ENCODE peak calls at places on chromosomes 11 and 22, in five cellular contexts. C, N, J, Y and F are unnamed samples.

GRCh38 chr11:110184974-110185597 is 91.9 kb downstream of the ZC3H12C start:
- DNase-seq in C (no peak), N (no peak), J (no peak), Y (peak), F (no peak)

GRCh38 chr11:65226103-65226442 is 35.7 kb upstream of the POLA2 start:
- DNase-seq in C (no peak), N (no peak), J (no peak), Y (no peak), F (no peak)

GRCh38 chr11:101442936-101443521 is 140.8 kb downstream of the TRPC6 start:
- DNase-seq in C (no peak), N (no peak), J (no peak), Y (no peak), F (no peak)

GRCh38 chr11:41404109-41404508 is 55.3 kb downstream of the LRRC4C start:
- DNase-seq in C (no peak), N (no peak), J (no peak), Y (no peak), F (no peak)

GRCh38 chr11:69298778-69299461 is 5.0 kb downstream of the MYEOV start:
- DNase-seq in C (no peak), N (no peak), J (no peak), Y (no peak), F (no peak)

GRCh38 chr11:63682045-63682915 is 980 bp downstream of the RTN3 start:
- DNase-seq in C (peak), N (no peak), J (peak), Y (peak), F (no peak)

GRCh38 chr11:2213890-2214526 is 42.4 kb upstream of the TH start:
- DNase-seq in C (peak), N (no peak), J (no peak), Y (no peak), F (no peak)

GRCh38 chr22:38412435-38413084 is 42.4 kb downstream of the KCNJ4 start:
- DNase-seq in C (peak), N (no peak), J (peak), Y (no peak), F (peak)

GRCh38 chr11:123707606-123708205 is 33.8 kb downstream of the ZNF202 start:
- DNase-seq in C (peak), N (peak), J (peak), Y (peak), F (peak)

GRCh38 chr11:64121637-64122410 is 44.1 kb downstream of the MACROD1 start:
- DNase-seq in C (no peak), N (no peak), J (no peak), Y (no peak), F (no peak)

GRCh38 chr11:30789270-30789669 is 203.1 kb upstream of the MPPED2 start:
- DNase-seq in C (no peak), N (no peak), J (no peak), Y (no peak), F (no peak)

GRCh38 chr11:121522043-121522941 is 69.5 kb upstream of the SORL1-AS1 start:
- DNase-seq in C (no peak), N (no peak), J (no peak), Y (no peak), F (no peak)

GRCh38 chr11:80860632-80861031 is 1419.8 kb upstream of the TENM4 start:
- DNase-seq in C (no peak), N (no peak), J (no peak), Y (no peak), F (no peak)

DNA sequence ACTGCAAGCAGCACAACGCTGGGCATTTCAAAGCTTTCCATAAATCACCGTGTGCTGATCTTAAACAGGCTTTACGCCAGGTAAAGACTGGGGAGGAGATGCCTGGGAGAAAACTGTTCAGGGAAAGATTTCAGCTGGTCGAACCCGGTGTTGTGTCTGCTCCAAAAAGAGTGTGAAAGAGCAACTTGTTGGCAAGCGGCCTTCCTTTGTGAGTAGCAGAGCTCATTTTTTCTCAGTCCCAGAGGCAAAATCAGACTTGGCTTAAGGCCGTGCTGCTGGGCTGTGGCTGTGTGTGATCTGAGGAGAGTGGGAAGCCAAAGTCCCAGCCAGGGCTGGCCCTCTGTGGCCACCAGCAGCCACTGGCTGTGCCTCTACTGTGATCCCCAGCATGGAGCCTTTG is 75.7 kb upstream of the E2F8 start:
- DNase-seq in C (no peak), N (no peak), J (no peak), Y (no peak), F (no peak)
- TF ChIP-seq ATF3 in C (no peak), N (no peak), J (no peak), Y (no peak), F (no peak)

GRCh38 chr11:134940441-134941125 is 528.5 kb upstream of the B3GAT1 start:
- DNase-seq in C (no peak), N (no peak), J (no peak), Y (no peak), F (no peak)
- TF ChIP-seq ATF2 in C (no peak), N (no peak), J (no peak), Y (no peak), F (no peak)

DNA sequence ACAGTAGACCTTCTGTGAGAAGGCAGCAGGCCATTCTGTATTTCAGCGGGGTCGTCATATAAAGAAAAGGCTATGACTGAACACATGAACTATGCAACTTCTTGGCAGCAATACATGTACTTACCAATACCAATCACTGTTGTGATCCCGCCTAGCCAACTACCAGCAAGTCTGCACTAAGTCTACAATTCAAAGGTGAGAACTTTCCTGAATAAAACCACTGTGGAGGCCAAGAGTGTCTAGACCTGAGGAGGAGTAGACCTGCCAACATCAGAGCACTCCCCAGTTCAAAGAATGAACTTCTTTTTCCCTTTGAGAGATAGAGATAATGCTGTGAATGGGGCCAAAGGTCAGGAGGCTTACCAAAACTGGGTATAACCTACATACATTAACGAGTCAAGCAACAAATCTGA is 108.2 kb downstream of the SIK3 start:
- DNase-seq in C (no peak), N (no peak), J (no peak), Y (peak), F (no peak)
- TF ChIP-seq ATF3 in C (no peak), N (no peak), J (no peak), Y (no peak), F (no peak)

DNA sequence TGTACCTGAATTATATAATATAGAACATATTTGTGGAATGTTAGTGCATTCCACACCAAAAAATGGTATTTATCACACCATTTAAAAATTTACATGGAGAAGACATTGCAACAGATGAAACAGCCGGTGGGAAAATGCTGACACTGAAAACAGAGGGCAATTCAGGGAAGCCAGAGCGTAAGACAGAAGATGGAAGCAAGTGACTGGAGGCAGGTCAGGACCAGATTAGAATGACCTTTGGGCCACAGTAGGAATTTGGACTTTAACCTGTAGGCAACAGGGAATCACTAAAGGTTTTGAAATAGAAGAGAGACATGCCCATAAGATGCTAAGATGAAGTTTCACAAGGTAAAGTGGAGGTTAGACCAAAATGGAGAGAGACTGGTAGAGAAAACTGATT is 60.5 kb downstream of the METTL15 start:
- DNase-seq in C (no peak), N (no peak), J (no peak), Y (peak), F (no peak)
- TF ChIP-seq ATF2 in C (no peak), N (no peak), J (no peak), Y (no peak), F (no peak)

GRCh38 chr11:28524098-28524497 is 415.9 kb downstream of the METTL15 start:
- DNase-seq in C (no peak), N (no peak), J (no peak), Y (no peak), F (no peak)
- TF ChIP-seq ATF3 in C (no peak), N (no peak), J (no peak), Y (no peak), F (no peak)

GRCh38 chr11:70555092-70555491 is 156.8 kb downstream of the CTTN start:
- DNase-seq in C (no peak), N (no peak), J (no peak), Y (no peak), F (no peak)
- TF ChIP-seq ATF2 in C (no peak), N (no peak), J (no peak), Y (no peak), F (no peak)

GRCh38 chr11:56885854-56886253 is 102.9 kb upstream of the OR5AK2 start:
- DNase-seq in C (no peak), N (no peak), J (no peak), Y (no peak), F (no peak)

GRCh38 chr11:56887940-56888339 is 100.8 kb upstream of the OR5AK2 start:
- DNase-seq in C (no peak), N (no peak), J (no peak), Y (no peak), F (no peak)

GRCh38 chr11:56883590-56883989 is 105.1 kb upstream of the OR5AK2 start:
- DNase-seq in C (no peak), N (no peak), J (no peak), Y (no peak), F (no peak)

GRCh38 chr11:56886465-56886864 is 102.2 kb upstream of the OR5AK2 start:
- DNase-seq in C (no peak), N (no peak), J (no peak), Y (no peak), F (no peak)

DNA sequence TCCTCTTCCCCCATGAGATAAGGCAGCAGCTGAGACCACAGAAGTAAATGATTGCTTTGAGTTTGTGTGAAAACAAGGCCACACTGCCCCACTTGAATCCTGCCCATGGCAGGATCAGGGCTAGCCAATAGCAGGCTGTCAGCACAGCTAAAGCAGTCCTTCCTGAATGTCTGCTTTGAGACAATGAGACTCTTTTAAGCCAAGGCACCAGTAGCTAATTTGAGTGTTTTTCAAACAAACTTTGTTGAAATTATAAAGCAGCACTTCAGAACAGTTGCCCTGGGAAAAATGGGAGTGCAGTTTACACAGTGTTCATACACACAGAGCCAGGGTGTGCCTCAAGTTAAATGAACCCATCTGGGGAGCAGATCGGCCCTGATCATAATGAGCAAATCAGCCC is 103.5 kb upstream of the OR5AK2 start:
- DNase-seq in C (no peak), N (no peak), J (no peak), Y (peak), F (no peak)
- TF ChIP-seq ATF3 in C (no peak), N (no peak), J (no peak), Y (no peak), F (no peak)

GRCh38 chr22:19705181-19705934 is 8.9 kb upstream of the SEPTIN5 start:
- DNase-seq in C (peak), N (no peak), J (no peak), Y (no peak), F (peak)
- TF ChIP-seq ATF2 in C (no peak), N (no peak), J (no peak), Y (no peak), F (no peak)